ENCODE peak calls at places on chromosome 14, in four cellular contexts. V, I, P and J are unnamed samples.

GRCh38 chr14:100891501-100892445 is 11.7 kb downstream of the RTL1 start:
- DNase-seq in P (no peak), V (peak), I (peak), J (peak)

GRCh38 chr14:62722406-62722805 is 322.9 kb downstream of the KCNH5 start:
- DNase-seq in P (no peak), V (no peak), I (no peak), J (no peak)

GRCh38 chr14:97592341-97592980 is 795.3 kb downstream of the VRK1 start:
- DNase-seq in I (no peak), P (no peak), V (no peak), J (no peak)

GRCh38 chr14:75277796-75278421 is 719 bp upstream of the FOS start:
- DNase-seq in I (no peak), V (no peak), P (no peak), J (no peak)

GRCh38 chr14:60134702-60135101 is 30.5 kb downstream of the DHRS7 start:
- DNase-seq in I (no peak), P (no peak), V (no peak), J (no peak)

GRCh38 chr14:105147701-105148603 is 20.6 kb downstream of the JAG2 start:
- DNase-seq in P (no peak), I (peak), V (no peak), J (peak)

GRCh38 chr14:100733152-100733850 is 6.6 kb downstream of the DLK1 start:
- DNase-seq in I (peak), V (no peak), P (no peak), J (peak)

GRCh38 chr14:102911991-102912761 is 10.3 kb upstream of the AMN start:
- DNase-seq in V (peak), P (no peak), I (peak), J (no peak)

GRCh38 chr14:69014829-69015259 is 35.7 kb upstream of the ACTN1 start:
- DNase-seq in P (no peak), I (no peak), V (no peak), J (no peak)

GRCh38 chr14:91402278-91403068 is 15.1 kb downstream of the CCDC88C start:
- DNase-seq in I (no peak), P (no peak), V (no peak), J (no peak)

GRCh38 chr14:57486767-57487379 is 6.8 kb downstream of the CCDC198 start:
- DNase-seq in P (peak), I (no peak), V (no peak), J (no peak)

GRCh38 chr14:41925409-41925808 is 318.7 kb downstream of the LRFN5 start:
- DNase-seq in P (no peak), V (no peak), I (no peak), J (no peak)

GRCh38 chr14:37447883-37448391 is 147.1 kb downstream of the FOXA1 start:
- DNase-seq in V (no peak), I (no peak), P (no peak), J (no peak)

GRCh38 chr14:102255401-102256190 is 49.4 kb downstream of the MOK start:
- DNase-seq in V (no peak), P (no peak), I (no peak), J (peak)

GRCh38 chr14:22520786-22521185 is 68.2 kb downstream of the DAD1 start:
- DNase-seq in I (no peak), V (no peak), P (no peak), J (no peak)

GRCh38 chr14:21136024-21136423 is 19.8 kb downstream of the OR5AU1 start:
- DNase-seq in I (no peak), P (peak), V (no peak), J (no peak)

GRCh38 chr14:65281991-65282908 is 130.3 kb upstream of the FUT8 start:
- DNase-seq in V (no peak), P (no peak), I (no peak), J (no peak)

GRCh38 chr14:92993302-92993701 is 70.4 kb downstream of the CHGA start:
- DNase-seq in P (no peak), V (no peak), I (no peak), J (peak)

GRCh38 chr14:54381821-54382220 is 15.0 kb upstream of the CDKN3 start:
- DNase-seq in V (no peak), P (no peak), I (no peak), J (no peak)

GRCh38 chr14:46197856-46198255 is 453.7 kb downstream of the RPL10L start:
- DNase-seq in V (no peak), I (no peak), P (no peak), J (no peak)

GRCh38 chr14:73237219-73237785 is at the start of gene PAPLN:
- DNase-seq in V (no peak), I (no peak), P (no peak), J (no peak)

GRCh38 chr14:50218501-50218900 is 12.9 kb downstream of the SOS2 start:
- DNase-seq in P (no peak), V (no peak), I (no peak), J (no peak)

GRCh38 chr14:55607386-55607785 is 27.4 kb downstream of the KTN1 start:
- DNase-seq in P (no peak), I (no peak), V (no peak), J (no peak)

GRCh38 chr14:101426466-101426865 is 134.8 kb upstream of the DIO3 start:
- DNase-seq in V (no peak), P (no peak), I (no peak), J (no peak)

GRCh38 chr14:54211562-54212308 is 185.1 kb upstream of the CDKN3 start:
- DNase-seq in I (no peak), P (no peak), V (no peak), J (no peak)

GRCh38 chr14:65349100-65349499 is 63.4 kb upstream of the FUT8 start:
- DNase-seq in P (no peak), V (no peak), I (no peak), J (no peak)

GRCh38 chr14:93079865-93080403 is 35.8 kb downstream of the ITPK1 start:
- DNase-seq in P (no peak), V (no peak), I (no peak), J (no peak)

GRCh38 chr14:104551851-104552737 is 27.5 kb upstream of the C14orf180 start:
- DNase-seq in V (peak), P (no peak), I (peak), J (peak)

GRCh38 chr14:63012171-63012570 is 33.1 kb downstream of the KCNH5 start:
- DNase-seq in I (no peak), V (no peak), P (no peak), J (no peak)

GRCh38 chr14:74937171-74937570 is 14.1 kb upstream of the RPS6KL1 start:
- DNase-seq in I (no peak), P (no peak), V (no peak), J (no peak)

GRCh38 chr14:41817626-41818025 is 210.9 kb downstream of the LRFN5 start:
- DNase-seq in I (no peak), P (no peak), V (no peak), J (no peak)

GRCh38 chr14:53951661-53952265 is 4.9 kb downstream of the BMP4 start:
- DNase-seq in P (no peak), I (no peak), V (no peak), J (no peak)

GRCh38 chr14:32932921-32933622 is 5.6 kb upstream of the NPAS3 start:
- DNase-seq in I (peak), V (peak), P (no peak), J (peak)

GRCh38 chr14:91473046-91473445 is 37.1 kb downstream of the PPP4R3A start:
- DNase-seq in P (no peak), V (no peak), I (no peak), J (no peak)